ENCODE peak calls at places on chromosomes 13 and 19, in seven cellular contexts. P is WTC11, T is H1, X is K562, V is GM12878, E is HepG2, L is HCT116. S is an unnamed sample.

GRCh38 chr19:35518313-35518712 is 4.9 kb upstream of the DMKN start:
- DNase-seq in P (no peak), T (no peak), X (no peak), V (no peak), E (no peak), L (peak), S (no peak)

GRCh38 chr19:11378319-11379189 is 4.1 kb downstream of the SWSAP1 start:
- DNase-seq in P (peak), T (no peak), X (peak), V (no peak), E (peak), L (no peak), S (no peak)

GRCh38 chr19:28864577-28865042 is 348.3 kb downstream of the UQCRFS1 start:
- DNase-seq in P (no peak), T (no peak), X (no peak), V (no peak), E (no peak), L (no peak), S (no peak)

GRCh38 chr19:53193534-53194222 is 520 bp upstream of the ZNF665 start:
- DNase-seq in P (no peak), T (no peak), X (no peak), V (no peak), E (no peak), L (no peak), S (no peak)

GRCh38 chr13:28805193-28805819 is 14.8 kb upstream of the MTUS2 start:
- DNase-seq in P (peak), T (no peak), X (peak), V (no peak), E (no peak), L (no peak), S (peak)

GRCh38 chr19:35248310-35249145 is at the start of gene LSR:
- DNase-seq in P (peak), T (peak), X (peak), V (peak), E (peak), L (peak), S (peak)

GRCh38 chr13:51731759-51732158 is 72.2 kb downstream of the DHRS12 start:
- DNase-seq in P (no peak), T (no peak), X (no peak), V (no peak), E (no peak), L (no peak), S (no peak)

GRCh38 chr13:39955560-39955959 is 300.1 kb downstream of the COG6 start:
- DNase-seq in P (no peak), T (no peak), X (no peak), V (no peak), E (no peak), L (no peak), S (no peak)

GRCh38 chr19:14006085-14006765 is at the start of gene RFX1:
- DNase-seq in P (peak), T (peak), X (peak), V (peak), E (peak), L (peak), S (peak)

GRCh38 chr19:16508546-16508945 is 12.4 kb downstream of the C19orf44 start:
- DNase-seq in P (no peak), T (no peak), X (no peak), V (no peak), E (no peak), L (no peak), S (no peak)

GRCh38 chr13:36086117-36086516 is 45.1 kb downstream of the DCLK1 start:
- DNase-seq in P (peak), T (peak), X (no peak), V (no peak), E (no peak), L (no peak), S (no peak)

GRCh38 chr19:32570081-32570785 is 10.8 kb upstream of the PDCD5 start:
- DNase-seq in P (peak), T (no peak), X (peak), V (no peak), E (peak), L (peak), S (peak)

GRCh38 chr13:57443494-57443893 is 188.1 kb upstream of the PCDH17 start:
- DNase-seq in P (no peak), T (no peak), X (no peak), V (no peak), E (no peak), L (no peak), S (no peak)

GRCh38 chr19:53068199-53068598 is 23.7 kb downstream of the ERVV-2 start:
- DNase-seq in P (no peak), T (no peak), X (no peak), V (no peak), E (no peak), L (no peak), S (no peak)

GRCh38 chr19:366205-366783 is 21.7 kb upstream of the MIER2 start:
- DNase-seq in P (no peak), T (no peak), X (no peak), V (no peak), E (no peak), L (no peak), S (no peak)

GRCh38 chr19:13214036-13214730 is 64.0 kb downstream of the IER2 start:
- DNase-seq in P (no peak), T (no peak), X (no peak), V (no peak), E (no peak), L (no peak), S (no peak)

GRCh38 chr19:40640744-40641143 is 39.6 kb downstream of the LTBP4 start:
- DNase-seq in P (no peak), T (no peak), X (peak), V (no peak), E (no peak), L (no peak), S (no peak)

GRCh38 chr19:38869160-38869835 is 8.8 kb downstream of the RINL start:
- DNase-seq in P (peak), T (no peak), X (no peak), V (no peak), E (no peak), L (no peak), S (no peak)

GRCh38 chr13:73477441-73477840 is 418.6 kb downstream of the KLF5 start:
- DNase-seq in P (no peak), T (no peak), X (no peak), V (no peak), E (no peak), L (no peak), S (no peak)

GRCh38 chr19:56142087-56142787 is 1.1 kb downstream of the ZNF444 start:
- DNase-seq in P (no peak), T (no peak), X (no peak), V (no peak), E (peak), L (no peak), S (no peak)
- TF ChIP-seq SP1 in P (no peak), T (no peak), X (no peak), V (no peak), E (no peak), L (no peak), S (no peak)

GRCh38 chr13:30847697-30848307 is 58.3 kb upstream of the MEDAG start:
- DNase-seq in P (no peak), T (no peak), X (no peak), V (peak), E (no peak), L (no peak), S (no peak)
- TF ChIP-seq SP1 in P (no peak), T (no peak), X (no peak), V (no peak), E (no peak), L (no peak), S (no peak)

DNA sequence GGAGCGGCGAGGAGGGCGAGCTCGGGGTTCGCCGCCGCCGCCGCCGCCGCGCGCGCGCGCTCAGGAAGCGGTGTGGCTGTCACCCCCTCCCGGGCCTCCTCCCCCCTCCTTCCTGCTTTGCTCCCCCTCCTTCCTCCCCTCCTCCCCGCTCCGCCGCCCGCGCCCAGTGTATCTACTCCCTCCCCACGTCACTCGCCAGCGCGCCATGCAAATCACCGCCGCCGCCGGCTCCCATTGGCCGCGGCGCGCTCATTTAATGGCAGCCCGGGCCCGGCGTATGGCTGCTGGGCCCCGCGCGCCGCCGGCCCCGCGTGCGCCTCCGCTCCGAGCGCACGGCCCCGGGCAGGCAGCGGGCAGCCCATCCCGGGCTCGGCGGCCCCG is 335 bp upstream of the SOX1 start:
- DNase-seq in P (peak), T (no peak), X (no peak), V (no peak), E (no peak), L (no peak), S (no peak)
- TF ChIP-seq SP1 in P (no peak), T (no peak), X (no peak), V (no peak), E (no peak), L (no peak), S (no peak)

DNA sequence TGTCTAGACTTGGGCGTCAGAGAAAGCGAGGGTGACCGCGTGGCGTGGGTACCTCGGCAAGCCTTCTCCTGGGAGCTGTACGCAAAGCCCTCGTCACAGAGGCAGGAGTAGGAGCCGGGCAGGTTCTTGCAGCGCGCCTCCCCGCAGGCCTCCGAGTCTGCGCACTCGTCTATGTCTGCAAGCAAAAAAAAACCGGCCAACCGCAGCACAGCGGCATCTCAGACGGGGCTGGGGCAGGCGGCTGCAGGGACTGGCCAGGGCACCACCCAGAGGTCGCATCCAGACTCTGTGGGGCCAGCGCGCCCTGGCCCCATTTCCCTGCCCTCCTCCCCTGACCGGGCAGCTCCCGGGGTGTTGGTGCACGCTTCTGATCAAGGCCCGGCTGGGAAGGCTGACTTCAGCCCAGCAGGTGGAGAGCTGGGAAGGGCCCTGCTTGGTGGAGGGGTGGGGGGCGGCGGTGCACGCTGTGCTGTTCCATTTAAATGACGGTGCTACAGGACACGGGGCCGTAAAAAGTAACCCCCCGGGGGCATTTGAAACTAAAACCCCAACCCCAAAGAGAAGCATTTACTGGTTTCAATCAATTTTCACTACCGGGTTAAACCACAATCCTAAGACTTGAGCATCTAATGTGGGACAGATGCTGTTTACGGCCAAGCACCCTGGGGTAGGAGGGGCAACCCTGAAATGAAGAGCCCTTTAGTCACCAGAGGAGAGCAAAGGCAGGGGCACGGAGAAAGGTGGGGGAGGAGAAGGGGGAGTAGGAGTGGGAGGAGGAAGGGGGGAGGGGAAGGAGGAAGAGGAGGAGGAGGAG is 28.2 kb downstream of the GAS6 start:
- DNase-seq in P (no peak), T (no peak), X (no peak), V (no peak), E (no peak), L (no peak), S (no peak)
- TF ChIP-seq SP1 in P (no peak), T (no peak), X (no peak), V (no peak), E (no peak), L (no peak), S (no peak)